ENCODE peak calls at places on chromosome 14, in six cellular contexts. M is H9, O is lung, B is heart left ventricle, N is cardiac muscle cell, I is tibial nerve. P is an unnamed sample.

GRCh38 chr14:38079886-38080285 is 127.8 kb upstream of the SSTR1 start:
- DNase-seq in M (no peak), O (no peak), B (no peak), N (no peak), I (no peak), P (no peak)

GRCh38 chr14:88242426-88242825 is 80.6 kb downstream of the KCNK10 start:
- DNase-seq in M (no peak), O (no peak), B (no peak), N (no peak), I (no peak), P (no peak)

GRCh38 chr14:77659822-77660221 is 43.4 kb upstream of the SPTLC2 start:
- DNase-seq in M (no peak), O (no peak), B (no peak), N (no peak), I (no peak), P (no peak)

GRCh38 chr14:77319416-77319815 is 1.3 kb downstream of the POMT2 start:
- DNase-seq in M (no peak), O (no peak), B (no peak), N (no peak), I (no peak), P (no peak)

GRCh38 chr14:65019944-65020566 is 33.4 kb downstream of the FNTB start:
- DNase-seq in M (peak; percentile 42), O (no peak), B (no peak), N (peak; percentile 82), I (no peak), P (peak; percentile 79)

GRCh38 chr14:100466111-100466856 is 120.9 kb downstream of the BEGAIN start:
- DNase-seq in M (peak; percentile 84), O (no peak), B (no peak), N (no peak), I (no peak), P (no peak)

GRCh38 chr14:104702106-104702505 is 12.7 kb downstream of the INF2 start:
- DNase-seq in M (no peak), O (no peak), B (no peak), N (no peak), I (no peak), P (no peak)

GRCh38 chr14:91396959-91397815 is 20.4 kb downstream of the CCDC88C start:
- DNase-seq in M (peak; percentile 60), O (peak; percentile 54), B (no peak), N (no peak), I (no peak), P (no peak)

GRCh38 chr14:63448841-63449240 is 94.3 kb downstream of the PPP2R5E start:
- DNase-seq in M (no peak), O (no peak), B (no peak), N (no peak), I (no peak), P (no peak)

GRCh38 chr14:69077841-69078240 is 75.1 kb downstream of the DCAF5 start:
- DNase-seq in M (no peak), O (no peak), B (no peak), N (no peak), I (no peak), P (peak; percentile 45)

GRCh38 chr14:74620497-74620921 is 8.5 kb upstream of the LTBP2 start:
- DNase-seq in M (no peak), O (no peak), B (peak; percentile 23), N (no peak), I (no peak), P (no peak)

GRCh38 chr14:70333703-70334102 is 25.8 kb downstream of the COX16 start:
- DNase-seq in M (no peak), O (no peak), B (no peak), N (no peak), I (no peak), P (no peak)
- H3K9me3 ChIP-seq in M (no peaks in the 10 kb centered on the region), O (peaks cover 3% of the 10 kb centered on the region), B (peaks cover 44% of the 10 kb centered on the region), N (peaks cover 3% of the 10 kb centered on the region), I (peaks cover 7% of the 10 kb centered on the region), P (peaks cover 23% of the 10 kb centered on the region)

GRCh38 chr14:105876158-105876557 is 349.8 kb downstream of the TMEM121 start:
- DNase-seq in M (no peak), O (no peak), B (no peak), N (no peak), I (peak; percentile 3), P (no peak)
- H3K9me3 ChIP-seq in M (peaks cover 47% of the 10 kb centered on the region), O (no peaks in the 10 kb centered on the region), B (no peaks in the 10 kb centered on the region), N (no peaks in the 10 kb centered on the region), I (no peaks in the 10 kb centered on the region), P (no peaks in the 10 kb centered on the region)

GRCh38 chr14:67962215-67962644 is 142.7 kb downstream of the RAD51B start:
- DNase-seq in M (no peak), O (no peak), B (no peak), N (no peak), I (no peak), P (peak; percentile 31)

GRCh38 chr14:67963960-67964359 is 144.4 kb downstream of the RAD51B start:
- DNase-seq in M (no peak), O (no peak), B (no peak), N (no peak), I (no peak), P (no peak)

GRCh38 chr14:67963545-67963944 is 144.0 kb downstream of the RAD51B start:
- DNase-seq in M (no peak), O (no peak), B (no peak), N (no peak), I (no peak), P (no peak)

GRCh38 chr14:67964391-67964812 is 144.8 kb downstream of the RAD51B start:
- DNase-seq in M (no peak), O (no peak), B (no peak), N (no peak), I (no peak), P (peak; percentile 44)

DNA sequence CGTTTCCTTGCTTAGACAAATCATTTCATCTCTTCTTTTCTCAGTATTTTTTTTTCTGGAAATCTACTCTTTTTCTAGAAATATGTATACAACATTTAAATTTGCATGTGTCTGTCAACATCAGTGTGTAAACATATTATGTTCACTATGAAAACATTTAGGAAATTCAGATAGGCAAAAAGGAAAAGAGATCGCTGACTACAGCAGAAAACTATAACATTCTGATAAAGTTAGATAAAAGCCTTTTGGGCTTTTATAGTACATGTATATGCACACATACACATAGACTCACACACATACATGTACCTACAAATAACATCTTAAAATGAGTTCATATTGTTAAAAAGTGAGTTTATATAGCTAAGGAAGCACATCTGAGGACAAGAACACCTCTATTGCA is 142.1 kb downstream of the RAD51B start:
- DNase-seq in M (no peak), O (no peak), B (no peak), N (no peak), I (no peak), P (no peak)
- H3K9me3 ChIP-seq in M (no peaks in the 10 kb centered on the region), O (no peaks in the 10 kb centered on the region), B (no peaks in the 10 kb centered on the region), N (no peaks in the 10 kb centered on the region), I (no peaks in the 10 kb centered on the region), P (no peaks in the 10 kb centered on the region)

GRCh38 chr14:89690139-89690538 is 264.4 kb downstream of the EFCAB11 start:
- DNase-seq in M (no peak), O (no peak), B (no peak), N (no peak), I (no peak), P (no peak)
- H3K9me3 ChIP-seq in M (no peaks in the 10 kb centered on the region), O (no peaks in the 10 kb centered on the region), B (no peaks in the 10 kb centered on the region), N (no peaks in the 10 kb centered on the region), I (no peaks in the 10 kb centered on the region), P (no peaks in the 10 kb centered on the region)

GRCh38 chr14:45970589-45970988 is 681.0 kb downstream of the RPL10L start:
- DNase-seq in M (no peak), O (no peak), B (no peak), N (no peak), I (no peak), P (no peak)

GRCh38 chr14:45972416-45972815 is 679.2 kb downstream of the RPL10L start:
- DNase-seq in M (no peak), O (no peak), B (no peak), N (no peak), I (no peak), P (no peak)

GRCh38 chr14:45968037-45968436 is 683.5 kb downstream of the RPL10L start:
- DNase-seq in M (no peak), O (no peak), B (no peak), N (no peak), I (no peak), P (no peak)
- H3K9me3 ChIP-seq in M (no peaks in the 10 kb centered on the region), O (no peaks in the 10 kb centered on the region), B (peaks cover 6% of the 10 kb centered on the region), N (no peaks in the 10 kb centered on the region), I (no peaks in the 10 kb centered on the region), P (no peaks in the 10 kb centered on the region)

P was measured in hepatocyte.